ENCODE peak calls at places on chromosomes 5 and 9, in nine cellular contexts. E is stimulated activated CD4-positive, alpha-beta T cell treated with anti-CD3 and anti-CD28 coated beads, Interleukin-2, amount 100 ng/mL, for 48 hours; R is central memory CD4-positive, alpha-beta T cell; Z is left ventricle myocardium inferior; U is spleen; L is HTR-8/SVneo; V is GM04504; W is HEK293T; F is trophoblast cell. C is an unnamed sample.
A peak's percentile ranks its signal among the peaks of the same experiment; 100 is the strongest.

GRCh38 chr5:107743357-107744000 is 72.7 kb upstream of the EFNA5 start:
- DNase-seq in U (no peak), F (peak; percentile 28), L (no peak), V (peak; percentile 41), R (no peak), Z (no peak), W (no peak), E (no peak), C (no peak)

GRCh38 chr5:54844905-54845566 is 140.4 kb downstream of the ESM1 start:
- DNase-seq in W (no peak), V (no peak), Z (no peak), F (no peak), R (peak; percentile 45), L (peak; percentile 13), U (no peak), E (no peak), C (peak; percentile 68)

GRCh38 chr5:10460252-10460906 is 18.7 kb downstream of the ROPN1L start:
- DNase-seq in R (no peak), U (peak; percentile 86), E (no peak), L (no peak), W (no peak), F (no peak), V (no peak), Z (peak; percentile 87), C (no peak)

GRCh38 chr5:136021016-136021405 is 7.8 kb upstream of the TGFBI start:
- DNase-seq in Z (no peak), V (no peak), L (no peak), R (no peak), U (no peak), F (no peak), E (no peak), W (no peak), C (no peak)

GRCh38 chr5:163338-163620 is 28.0 kb upstream of the LRRC14B start:
- DNase-seq in F (no peak), L (no peak), R (no peak), E (no peak), V (no peak), Z (no peak), W (no peak), U (peak; percentile 45), C (no peak)

GRCh38 chr9:31908158-31908890 is 476.1 kb upstream of the ACO1 start:
- DNase-seq in W (no peak), R (no peak), L (no peak), U (no peak), V (no peak), Z (no peak), E (no peak), F (no peak), C (no peak)

GRCh38 chr5:162227075-162227474 is 159.5 kb downstream of the GABRG2 start:
- DNase-seq in V (no peak), L (no peak), R (no peak), Z (no peak), W (no peak), U (no peak), E (no peak), F (no peak), C (no peak)

GRCh38 chr9:86663905-86664304 is 283.4 kb downstream of the GAS1 start:
- DNase-seq in U (no peak), L (no peak), R (no peak), E (no peak), V (no peak), Z (no peak), F (no peak), W (no peak), C (no peak)

GRCh38 chr9:126307306-126308061 is 19.1 kb upstream of the MVB12B start:
- DNase-seq in F (no peak), Z (no peak), V (no peak), E (no peak), W (no peak), U (no peak), R (no peak), L (no peak), C (no peak)

GRCh38 chr9:70625078-70625477 is 210.6 kb upstream of the KLF9 start:
- DNase-seq in Z (no peak), L (no peak), R (no peak), F (no peak), U (no peak), E (no peak), V (no peak), W (no peak), C (no peak)

GRCh38 chr5:88889165-88890069 is 6.4 kb upstream of the MEF2C start:
- DNase-seq in W (no peak), Z (peak; percentile 63), L (no peak), U (peak; percentile 90), R (no peak), V (no peak), E (no peak), F (no peak), C (no peak)

GRCh38 chr5:105413406-105413990 is 1850.9 kb upstream of the NUDT12 start:
- DNase-seq in F (peak; percentile 11), L (no peak), W (no peak), U (no peak), R (no peak), E (no peak), V (no peak), Z (no peak), C (no peak)

GRCh38 chr9:21988056-21988990 is 5.9 kb downstream of the CDKN2A start:
- DNase-seq in E (no peak), F (no peak), R (no peak), L (no peak), Z (no peak), U (no peak), W (no peak), V (no peak), C (no peak)

GRCh38 chr9:84397822-84398221 is 57.3 kb upstream of the SLC28A3 start:
- DNase-seq in V (peak; percentile 30), Z (no peak), R (no peak), L (peak; percentile 30), F (no peak), W (no peak), E (no peak), U (no peak), C (no peak)

GRCh38 chr5:1725641-1726468 is 73.8 kb downstream of the MRPL36 start:
- DNase-seq in R (no peak), F (no peak), L (no peak), V (no peak), W (no peak), U (no peak), Z (no peak), E (no peak), C (no peak)

GRCh38 chr5:116778015-116778414 is 203.4 kb upstream of the SEMA6A start:
- DNase-seq in U (no peak), V (no peak), F (no peak), E (no peak), W (no peak), R (no peak), L (peak; percentile 10), Z (no peak), C (no peak)

GRCh38 chr9:5611321-5612186 is 17.4 kb upstream of the RIC1 start:
- DNase-seq in R (no peak), F (no peak), V (no peak), L (no peak), U (no peak), Z (no peak), W (no peak), E (no peak), C (no peak)

GRCh38 chr9:79975471-79976316 is 403.9 kb downstream of the TLE4 start:
- DNase-seq in R (no peak), E (no peak), V (no peak), Z (no peak), F (no peak), U (no peak), W (peak; percentile 17), L (no peak), C (no peak)

GRCh38 chr9:34715639-34716215 is 5.8 kb upstream of the CCL21 start:
- DNase-seq in V (no peak), W (no peak), R (no peak), E (no peak), U (peak; percentile 51), F (no peak), Z (no peak), L (no peak), C (no peak)

GRCh38 chr9:89722712-89723111 is 117.9 kb downstream of the GADD45G start:
- DNase-seq in R (no peak), F (no peak), V (no peak), E (no peak), L (no peak), U (no peak), W (no peak), Z (no peak), C (no peak)

GRCh38 chr9:115525438-115526058 is 407.6 kb upstream of the TNC start:
- DNase-seq in U (no peak), F (no peak), L (no peak), Z (no peak), E (no peak), V (no peak), W (no peak), R (no peak), C (no peak)

GRCh38 chr9:13707635-13708410 is 428.3 kb upstream of the MPDZ start:
- DNase-seq in L (no peak), V (no peak), Z (no peak), F (no peak), W (no peak), U (no peak), R (no peak), E (no peak), C (no peak)

GRCh38 chr5:159094745-159095144 is 5.0 kb downstream of the EBF1 start:
- DNase-seq in F (no peak), U (peak; percentile 81), E (no peak), L (no peak), Z (peak; percentile 71), V (no peak), W (peak; percentile 53), R (peak; percentile 23), C (peak; percentile 58)

GRCh38 chr5:26003966-26004365 is 1034.4 kb downstream of the CDH9 start:
- DNase-seq in L (no peak), Z (no peak), R (no peak), V (no peak), F (no peak), U (no peak), E (no peak), W (no peak), C (no peak)

GRCh38 chr9:116813029-116813295 is 125.9 kb downstream of the TRIM32 start:
- DNase-seq in W (no peak), L (no peak), E (no peak), V (no peak), U (no peak), Z (no peak), R (no peak), F (no peak), C (no peak)

GRCh38 chr5:143501176-143501840 is 97.8 kb upstream of the NR3C1 start:
- DNase-seq in E (no peak), V (peak; percentile 64), Z (no peak), W (no peak), F (no peak), L (no peak), U (no peak), R (no peak), C (no peak)

GRCh38 chr5:172788771-172789686 is 18.0 kb upstream of the DUSP1 start:
- DNase-seq in E (no peak), Z (peak; percentile 37), F (peak; percentile 61), R (no peak), L (no peak), W (no peak), U (peak; percentile 87), V (no peak), C (no peak)

GRCh38 chr5:124839371-124839998 is 93.0 kb upstream of the ZNF608 start:
- DNase-seq in F (no peak), V (no peak), W (no peak), E (no peak), R (no peak), L (no peak), Z (no peak), U (no peak), C (no peak)

GRCh38 chr5:41788800-41789395 is 81.3 kb downstream of the OXCT1 start:
- DNase-seq in W (no peak), E (no peak), L (no peak), F (no peak), V (no peak), R (no peak), U (no peak), Z (no peak), C (no peak)

GRCh38 chr5:76861616-76862015 is 11.8 kb downstream of the S100Z start:
- DNase-seq in U (no peak), E (no peak), L (no peak), F (no peak), Z (no peak), V (no peak), R (no peak), W (no peak), C (no peak)

GRCh38 chr9:83651558-83651957 is 28.6 kb downstream of the IDNK start:
- DNase-seq in L (no peak), Z (no peak), W (no peak), E (no peak), V (no peak), R (no peak), F (no peak), U (no peak), C (no peak)

C was measured in naive thymus-derived CD8-positive, alpha-beta T cell.